ENCODE peak calls at places on chromosomes 1 and 21, in five cellular contexts. Z is tibial nerve; G is upper lobe of right lung; S is stimulated activated CD4-positive, alpha-beta T cell treated with anti-CD3 and anti-CD28 coated beads, Interleukin-15, amount 100 ng/mL, for 1 hour; U is pulmonary artery endothelial cell. V is an unnamed sample.

GRCh38 chr1:160581970-160582369 is 2.7 kb upstream of the CD84 start:
- DNase-seq in Z (no peak), G (no peak), S (no peak), U (no peak), V (no peak)

GRCh38 chr1:100065183-100065968 is 67.4 kb downstream of the SASS6 start:
- DNase-seq in Z (no peak), G (no peak), S (no peak), U (no peak), V (no peak)

GRCh38 chr1:119003413-119004128 is 15.4 kb upstream of the TBX15 start:
- DNase-seq in Z (no peak), G (no peak), S (no peak), U (no peak), V (no peak)

GRCh38 chr1:206111528-206111927 is 5.7 kb downstream of the AVPR1B start:
- DNase-seq in Z (no peak), G (no peak), S (no peak), U (no peak), V (no peak)

GRCh38 chr1:160007577-160008200 is 24.1 kb downstream of the PIGM start:
- DNase-seq in Z (no peak), G (no peak), S (no peak), U (no peak), V (no peak)

GRCh38 chr1:18707696-18708257 is 77.1 kb downstream of the PAX7 start:
- DNase-seq in Z (no peak), G (no peak), S (no peak), U (no peak), V (no peak)

GRCh38 chr1:42960693-42961559 is 2.3 kb upstream of the SLC2A1 start:
- DNase-seq in Z (no peak), G (no peak), S (no peak), U (no peak), V (no peak)

GRCh38 chr1:1832151-1832550 is 53.9 kb upstream of the NADK start:
- DNase-seq in Z (no peak), G (no peak), S (no peak), U (no peak), V (no peak)

GRCh38 chr1:115189814-115190541 is 100.7 kb upstream of the TSPAN2 start:
- DNase-seq in Z (no peak), G (no peak), S (no peak), U (no peak), V (no peak)

GRCh38 chr1:204031098-204031710 is 41.7 kb upstream of the SOX13 start:
- DNase-seq in Z (no peak), G (peak; percentile 49), S (no peak), U (no peak), V (no peak)

GRCh38 chr1:66281808-66282207 is 252.1 kb upstream of the SGIP1 start:
- DNase-seq in Z (no peak), G (no peak), S (no peak), U (no peak), V (no peak)

GRCh38 chr1:214072758-214073157 is 85.0 kb downstream of the PROX1 start:
- DNase-seq in Z (no peak), G (no peak), S (no peak), U (no peak), V (no peak)

GRCh38 chr1:72060466-72060865 is 221.9 kb downstream of the NEGR1 start:
- DNase-seq in Z (no peak), G (no peak), S (no peak), U (no peak), V (no peak)

GRCh38 chr1:153553096-153553495 is 4.0 kb upstream of the S100A3 start:
- DNase-seq in Z (no peak), G (peak; percentile 48), S (no peak), U (no peak), V (no peak)

GRCh38 chr1:54800899-54801759 is at the start of gene TTC22:
- DNase-seq in Z (no peak), G (peak; percentile 87), S (peak; percentile 57), U (no peak), V (peak; percentile 70)

GRCh38 chr1:184953600-184954219 is 20.6 kb downstream of the NIBAN1 start:
- DNase-seq in Z (no peak), G (no peak), S (no peak), U (peak; percentile 22), V (no peak)

GRCh38 chr1:53733975-53734649 is 4.9 kb downstream of the GLIS1 start:
- DNase-seq in Z (no peak), G (no peak), S (no peak), U (no peak), V (no peak)

GRCh38 chr1:210440081-210440480 is 111.4 kb downstream of the HHAT start:
- DNase-seq in Z (no peak), G (no peak), S (no peak), U (no peak), V (no peak)

GRCh38 chr1:187051618-187052232 is 223.0 kb downstream of the PLA2G4A start:
- DNase-seq in Z (no peak), G (no peak), S (no peak), U (no peak), V (no peak)

GRCh38 chr1:221289103-221289502 is 409.9 kb downstream of the HLX start:
- DNase-seq in Z (no peak), G (no peak), S (no peak), U (no peak), V (no peak)

GRCh38 chr1:1921459-1921862 is 2.4 kb upstream of the TMEM52 start:
- DNase-seq in Z (no peak), G (peak; percentile 64), S (no peak), U (no peak), V (no peak)

GRCh38 chr1:29638281-29638680 is 402.0 kb downstream of the PTPRU start:
- DNase-seq in Z (no peak), G (no peak), S (no peak), U (no peak), V (no peak)

GRCh38 chr1:232367293-232367692 is 262.6 kb downstream of the SIPA1L2 start:
- DNase-seq in Z (no peak), G (no peak), S (no peak), U (no peak), V (no peak)

GRCh38 chr21:43274022-43274945 is 105.5 kb downstream of the CRYAA start:
- DNase-seq in Z (no peak), G (peak; percentile 55), S (no peak), U (no peak), V (no peak)

V was measured in breast epithelium.